ENCODE peak calls at places on chromosome 11, in eight cellular contexts. C is brain microvascular endothelial cell, H is neural progenitor cell, O is uterus, S is prostate gland, M is transverse colon, L is hepatocyte, N is cardiac muscle cell. I is an unnamed sample. For H3K27me3, the result is how much of the 10 kb centered on the place peaks cover.

GRCh38 chr11:44301856-44302231 is 8.1 kb downstream of the ALX4 start:
- DNase-seq in C (peak), S (no peak), H (no peak), M (no peak), O (no peak), N (no peak), L (no peak), I (no peak)

GRCh38 chr11:130449996-130450419 is 1.6 kb downstream of the ADAMTS15 start:
- DNase-seq in O (peak), L (peak), H (peak), N (peak), M (peak), C (peak), S (no peak), I (no peak)

GRCh38 chr11:25758145-25758661 is 573.7 kb upstream of the ANO3 start:
- DNase-seq in M (no peak), L (no peak), H (no peak), N (no peak), O (no peak), S (no peak), C (no peak), I (no peak)

GRCh38 chr11:15097411-15097810 is 17.3 kb upstream of the INSC start:
- DNase-seq in L (no peak), O (no peak), N (no peak), S (no peak), M (no peak), C (no peak), H (no peak), I (no peak)

GRCh38 chr11:62879554-62879953 is 1.1 kb upstream of the SLC3A2 start:
- DNase-seq in N (no peak), O (peak), C (no peak), M (no peak), L (no peak), S (peak), H (no peak), I (no peak)

GRCh38 chr11:71955898-71956456 is 27.1 kb downstream of the RNF121 start:
- DNase-seq in L (no peak), H (no peak), C (no peak), N (no peak), O (no peak), S (no peak), M (no peak), I (no peak)

GRCh38 chr11:60498853-60499252 is 6.3 kb downstream of the MS4A12 start:
- DNase-seq in N (no peak), O (no peak), S (no peak), H (no peak), C (no peak), L (no peak), M (peak), I (no peak)

GRCh38 chr11:30917859-30918478 is 331.8 kb upstream of the MPPED2 start:
- DNase-seq in S (peak), O (no peak), L (peak), C (peak), H (peak), N (peak), M (no peak), I (no peak)

GRCh38 chr11:96530473-96530872 is 140.7 kb downstream of the JRKL start:
- DNase-seq in M (no peak), S (no peak), N (no peak), O (no peak), L (no peak), C (no peak), H (no peak), I (no peak)

GRCh38 chr11:96520939-96521338 is 131.1 kb downstream of the JRKL start:
- DNase-seq in N (no peak), S (no peak), L (no peak), H (no peak), M (no peak), O (no peak), C (no peak), I (no peak)

DNA sequence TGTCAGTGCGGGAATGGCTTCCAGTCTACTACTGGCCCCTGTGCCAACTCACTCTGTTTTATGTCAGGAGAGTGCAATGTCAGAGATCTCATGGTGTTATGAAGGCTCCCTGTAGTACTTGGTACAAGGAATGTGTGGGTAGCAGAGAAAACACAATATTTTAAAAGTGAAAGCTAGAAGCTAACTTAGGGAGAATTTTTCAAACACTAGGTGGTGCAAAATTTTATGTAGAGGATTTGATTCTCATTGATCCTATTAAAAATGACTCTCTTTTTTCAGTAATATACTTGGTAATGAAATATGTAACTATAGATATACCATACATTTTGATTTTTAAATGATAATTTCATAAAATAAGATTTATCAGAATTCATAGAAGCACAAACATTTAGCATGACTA is 134.7 kb downstream of the JRKL start:
- DNase-seq in M (no peak), C (peak), N (peak), O (no peak), S (no peak), L (no peak), H (no peak), I (no peak)
- TF ChIP-seq CTCF in M (no peak), C (no peak), N (peak), O (no peak), S (no peak), L (peak), H (no peak), I (no peak)

DNA sequence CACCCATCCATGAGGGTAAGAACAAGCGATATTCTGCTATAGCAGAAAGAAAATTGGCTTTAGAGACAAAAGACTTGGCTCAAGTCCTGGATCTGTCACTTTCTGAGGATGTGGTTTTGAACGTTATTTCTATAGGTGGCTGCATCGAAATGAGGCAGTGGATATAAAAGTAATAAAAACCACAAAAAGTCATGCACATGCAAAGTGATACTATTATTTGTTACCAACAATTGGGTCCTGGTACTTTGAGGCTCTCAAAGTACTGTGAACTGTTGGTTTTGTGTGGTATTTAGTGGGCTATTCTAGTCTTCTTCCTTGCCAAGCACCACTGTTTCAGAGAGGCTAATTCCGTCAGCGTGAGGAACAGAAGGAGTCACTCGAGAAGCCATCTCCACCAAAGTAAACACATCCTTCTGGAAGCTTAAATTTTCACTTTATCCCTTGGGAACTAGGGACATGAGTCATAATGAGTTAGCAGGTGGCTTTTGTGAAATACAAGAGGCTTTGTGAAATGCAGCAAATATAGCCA is 13.1 kb downstream of the UBASH3B start:
- DNase-seq in H (no peak), S (no peak), O (no peak), N (no peak), M (no peak), C (peak), L (no peak), I (no peak)
- H3K27ac ChIP-seq in H (no peak), S (no peak), O (no peak), N (no peak), M (peak), C (peak), L (no peak), I (no peak)

GRCh38 chr11:77042111-77042726 is 8.0 kb downstream of the B3GNT6 start:
- DNase-seq in L (no peak), N (no peak), S (no peak), M (no peak), H (no peak), C (no peak), O (no peak), I (no peak)
- H3K27me3 ChIP-seq in L (under half), N (under half), S (under half), M (under half), H (half or more), C (under half), O (under half), I (under half)

GRCh38 chr11:11207428-11207827 is 145.6 kb downstream of the CSNK2A3 start:
- DNase-seq in H (no peak), M (no peak), L (no peak), O (no peak), C (no peak), S (no peak), N (no peak), I (no peak)
- TF ChIP-seq CTCF in H (no peak), M (no peak), L (peak), O (no peak), C (no peak), S (no peak), N (no peak), I (no peak)

GRCh38 chr11:124896071-124896750 is 1.5 kb downstream of the ROBO4 start:
- DNase-seq in L (no peak), C (no peak), H (no peak), S (no peak), N (no peak), M (no peak), O (no peak), I (no peak)

GRCh38 chr11:124899376-124900145 is 1.9 kb upstream of the ROBO4 start:
- DNase-seq in H (no peak), N (no peak), C (no peak), S (no peak), M (no peak), L (no peak), O (no peak), I (no peak)

GRCh38 chr11:124896821-124897391 is 759 bp downstream of the ROBO4 start:
- DNase-seq in C (no peak), L (no peak), H (no peak), O (no peak), N (no peak), M (no peak), S (no peak), I (no peak)

GRCh38 chr11:124898711-124899110 is 1.0 kb upstream of the ROBO4 start:
- DNase-seq in H (no peak), O (peak), C (no peak), M (no peak), S (no peak), N (no peak), L (no peak), I (no peak)

GRCh38 chr11:124897681-124898680 is at the start of gene ROBO4:
- DNase-seq in N (no peak), H (no peak), O (peak), C (peak), M (no peak), S (no peak), L (no peak), I (no peak)
- H3K27ac ChIP-seq in N (no peak), H (no peak), O (peak), C (peak), M (peak), S (peak), L (peak), I (no peak)